ENCODE peak calls at places on chromosomes 16 and 17, in four cellular contexts. R is GM23338; Q is cardiac muscle cell; J is effector memory CD4-positive, alpha-beta T cell. Z is an unnamed sample. For H3K4me1, the result is how much of the 10 kb centered on the place peaks cover.

GRCh38 chr16:8929086-8929748 is 34.5 kb downstream of the USP7 start:
- DNase-seq in R (no peak), Q (no peak), J (no peak), Z (no peak)

GRCh38 chr17:77353684-77354419 is 213.1 kb downstream of the SEC14L1 start:
- DNase-seq in R (no peak), Q (peak), J (no peak), Z (no peak)

GRCh38 chr17:37650419-37651003 is 7.3 kb upstream of the DDX52 start:
- DNase-seq in R (peak), Q (peak), J (no peak), Z (no peak)

GRCh38 chr17:59534583-59534982 is 30.8 kb upstream of the DHX40 start:
- DNase-seq in R (peak), Q (peak), J (no peak), Z (no peak)

GRCh38 chr17:45046536-45047125 is 4.8 kb downstream of the DCAKD start:
- DNase-seq in R (no peak), Q (no peak), J (no peak), Z (no peak)

GRCh38 chr17:57442914-57443571 is 186.7 kb downstream of the MSI2 start:
- DNase-seq in R (no peak), Q (peak), J (no peak), Z (no peak)

GRCh38 chr16:51755039-51755501 is 604.0 kb upstream of the SALL1 start:
- DNase-seq in R (peak), Q (no peak), J (no peak), Z (no peak)

GRCh38 chr17:76642994-76643393 is 563 bp downstream of the ST6GALNAC1 start:
- DNase-seq in R (no peak), Q (no peak), J (no peak), Z (no peak)

GRCh38 chr17:74920679-74921044 is 2.4 kb downstream of the USH1G start:
- DNase-seq in R (peak), Q (no peak), J (no peak), Z (no peak)

GRCh38 chr17:19311421-19312215 is 50.9 kb downstream of the B9D1 start:
- DNase-seq in R (no peak), Q (peak), J (no peak), Z (no peak)

GRCh38 chr17:35046245-35046644 is 17.3 kb downstream of the RFFL start:
- DNase-seq in R (no peak), Q (no peak), J (no peak), Z (no peak)

GRCh38 chr17:51298508-51299371 is 38.4 kb downstream of the UTP18 start:
- DNase-seq in R (peak), Q (peak), J (no peak), Z (no peak)

GRCh38 chr16:23491490-23492391 is 18.6 kb downstream of the GGA2 start:
- DNase-seq in R (no peak), Q (peak), J (no peak), Z (no peak)

GRCh38 chr16:87461466-87461975 is 31.3 kb downstream of the ZCCHC14 start:
- DNase-seq in R (peak), Q (peak), J (no peak), Z (peak)

GRCh38 chr17:42901535-42902229 is 1.1 kb downstream of the G6PC1 start:
- DNase-seq in R (no peak), Q (no peak), J (no peak), Z (no peak)

GRCh38 chr17:68103148-68103547 is 67.6 kb downstream of the KPNA2 start:
- DNase-seq in R (no peak), Q (no peak), J (no peak), Z (no peak)

GRCh38 chr17:15659663-15660062 is 24.4 kb downstream of the TRIM16 start:
- DNase-seq in R (peak), Q (peak), J (no peak), Z (peak)

GRCh38 chr17:50865060-50865867 is 890 bp downstream of the TOB1 start:
- DNase-seq in R (peak), Q (peak), J (peak), Z (no peak)

GRCh38 chr17:77942111-77942988 is 16.2 kb upstream of the TNRC6C start:
- DNase-seq in R (no peak), Q (peak), J (no peak), Z (peak)

GRCh38 chr16:19238386-19238785 is 47.1 kb upstream of the CLEC19A start:
- DNase-seq in R (no peak), Q (no peak), J (no peak), Z (no peak)

GRCh38 chr17:77371117-77371887 is 230.5 kb downstream of the SEC14L1 start:
- DNase-seq in R (no peak), Q (peak), J (no peak), Z (no peak)

GRCh38 chr17:77496401-77496801 is 355.6 kb downstream of the SEC14L1 start:
- DNase-seq in R (no peak), Q (no peak), J (no peak), Z (no peak)

GRCh38 chr17:55962931-55963378 is 190.3 kb upstream of the ANKFN1 start:
- DNase-seq in R (no peak), Q (no peak), J (no peak), Z (peak)

GRCh38 chr17:7083592-7083991 is 3.5 kb upstream of the CLEC10A start:
- DNase-seq in R (no peak), Q (no peak), J (no peak), Z (no peak)

GRCh38 chr17:45653616-45654015 is 130.5 kb upstream of the CRHR1 start:
- DNase-seq in R (no peak), Q (no peak), J (no peak), Z (no peak)

GRCh38 chr17:37608369-37609169 is 649 bp downstream of the SYNRG start:
- DNase-seq in R (peak), Q (peak), J (no peak), Z (no peak)

DNA sequence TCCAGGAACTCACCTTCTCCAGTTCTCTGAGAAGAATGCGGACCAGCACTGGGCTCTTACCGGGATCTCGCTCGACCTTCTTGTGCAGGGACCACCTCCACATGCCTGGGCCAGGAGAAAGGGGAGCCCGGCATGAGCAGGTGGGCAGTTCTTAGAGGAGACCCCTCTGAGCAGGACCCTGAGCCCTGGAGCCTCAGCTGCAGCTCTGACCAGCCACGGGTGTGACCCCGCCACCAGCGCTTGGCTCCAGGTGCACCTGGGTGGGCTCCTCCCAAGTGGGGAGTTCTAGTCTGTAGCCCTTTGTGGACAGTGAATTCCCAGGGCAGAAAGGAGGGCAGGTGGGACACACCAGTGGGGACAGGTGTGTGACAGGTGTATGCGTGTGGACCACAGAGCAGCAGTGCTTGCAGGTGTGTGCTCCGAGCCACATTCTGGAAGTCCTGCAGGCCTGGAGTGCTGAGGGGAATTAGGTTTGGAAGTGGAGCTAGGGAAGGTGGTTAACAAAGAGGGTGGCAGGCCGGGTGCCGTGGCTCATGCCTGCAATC is 28.9 kb downstream of the PIK3R6 start:
- DNase-seq in R (no peak), Q (no peak), J (no peak), Z (no peak)
- H3K4me1 ChIP-seq in R (under half), Q (under half), J (under half), Z (under half)

GRCh38 chr17:17422217-17422610 is 54.6 kb upstream of the MED9 start:
- DNase-seq in R (no peak), Q (no peak), J (no peak), Z (no peak)

GRCh38 chr17:17419621-17420020 is 57.2 kb upstream of the MED9 start:
- DNase-seq in R (no peak), Q (peak), J (no peak), Z (no peak)

GRCh38 chr17:17420035-17420434 is 56.8 kb upstream of the MED9 start:
- DNase-seq in R (no peak), Q (peak), J (no peak), Z (no peak)

GRCh38 chr17:17421346-17422216 is 55.2 kb upstream of the MED9 start:
- DNase-seq in R (no peak), Q (no peak), J (no peak), Z (no peak)

GRCh38 chr17:17420561-17421269 is 56.1 kb upstream of the MED9 start:
- DNase-seq in R (no peak), Q (peak), J (no peak), Z (no peak)
- H3K27ac ChIP-seq in R (no peak), Q (no peak), J (no peak), Z (peak)

DNA sequence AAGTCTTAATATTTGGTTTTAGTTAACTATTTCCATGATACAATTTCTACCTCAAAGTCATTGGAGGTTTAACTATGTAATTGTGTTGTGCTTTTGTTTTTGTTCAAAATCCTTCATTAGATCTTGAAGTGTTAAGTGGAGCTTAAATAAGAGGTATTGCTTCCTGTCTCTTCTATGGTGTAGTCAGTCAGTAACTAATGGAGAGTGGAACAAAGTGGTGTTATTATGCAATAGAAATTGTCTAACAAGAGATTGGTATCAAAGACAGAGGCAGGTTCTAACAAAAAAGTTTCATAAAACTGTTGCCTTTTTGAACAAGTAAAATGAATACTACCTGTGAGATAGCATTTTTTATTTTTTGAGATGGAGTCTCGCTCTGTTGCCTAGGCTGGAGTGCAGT is 45.2 kb downstream of the GRB7 start:
- DNase-seq in R (no peak), Q (peak), J (no peak), Z (no peak)
- H3K4me1 ChIP-seq in R (under half), Q (under half), J (under half), Z (under half)

GRCh38 chr17:40067710-40068109 is 4.9 kb downstream of the THRA start:
- DNase-seq in R (no peak), Q (no peak), J (no peak), Z (no peak)

GRCh38 chr17:40063915-40064531 is 1.3 kb downstream of the THRA start:
- DNase-seq in R (no peak), Q (no peak), J (no peak), Z (no peak)

GRCh38 chr17:40068129-40068581 is 5.4 kb downstream of the THRA start:
- DNase-seq in R (no peak), Q (no peak), J (no peak), Z (no peak)

GRCh38 chr17:40065041-40065770 is 2.4 kb downstream of the THRA start:
- DNase-seq in R (no peak), Q (peak), J (no peak), Z (no peak)

DNA sequence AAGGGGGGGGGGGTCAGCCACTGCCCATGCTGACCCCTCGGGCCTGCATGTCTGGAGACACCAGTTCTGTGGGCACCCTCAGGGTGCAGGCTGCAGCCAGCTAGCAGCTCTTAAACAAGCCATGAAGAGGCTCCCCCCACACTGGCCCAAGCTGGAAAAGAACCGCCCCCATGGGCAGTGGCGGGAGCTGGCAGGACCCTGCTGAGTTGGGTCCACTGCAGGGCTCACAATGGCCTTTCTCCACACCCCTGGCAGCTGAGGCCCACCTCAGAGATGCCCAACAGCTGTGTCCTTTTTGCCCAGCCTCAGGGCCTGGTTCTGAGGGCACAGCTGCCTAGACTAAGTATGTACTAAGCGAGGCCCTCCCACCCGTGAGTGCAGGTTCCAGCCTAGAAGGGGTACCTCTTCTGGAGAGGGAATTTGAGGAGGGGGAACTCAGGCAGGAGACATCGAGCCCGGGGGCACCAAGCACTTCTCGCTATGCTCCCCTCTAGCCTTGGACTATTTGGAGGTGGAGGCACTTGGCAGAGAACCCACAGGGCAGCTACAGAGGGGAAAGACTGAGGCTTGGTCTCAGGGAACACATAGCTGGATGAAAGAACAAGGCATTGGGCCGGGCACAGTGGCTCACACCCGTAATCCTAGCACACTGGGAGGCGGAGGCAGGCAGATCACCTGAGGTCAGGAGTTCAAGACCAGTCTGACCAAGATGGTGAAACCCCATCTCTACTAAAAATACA is 3.2 kb downstream of the THRA start:
- DNase-seq in R (no peak), Q (no peak), J (no peak), Z (no peak)
- H3K27ac ChIP-seq in R (no peak), Q (peak), J (no peak), Z (peak)

DNA sequence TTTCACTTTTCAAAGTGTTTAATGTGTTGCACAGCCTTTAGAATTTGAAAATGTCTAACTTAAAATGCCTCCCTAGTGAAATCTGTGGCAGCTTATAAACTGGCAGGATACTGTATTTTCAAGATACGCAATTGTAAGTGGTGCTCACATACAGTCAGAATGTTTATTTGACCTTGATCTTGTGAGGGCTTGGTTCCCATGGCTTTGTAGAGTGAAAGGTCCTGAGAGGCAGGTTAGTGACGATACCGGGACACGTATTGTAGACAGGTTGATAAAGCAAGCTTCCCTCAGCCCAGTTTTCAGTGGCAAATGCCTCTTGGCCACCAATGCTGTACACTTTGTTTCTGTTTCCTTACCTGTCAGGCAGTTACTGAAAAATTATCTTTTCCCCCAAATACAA is 426.6 kb downstream of the MAF start:
- DNase-seq in R (no peak), Q (no peak), J (no peak), Z (no peak)
- H3K4me1 ChIP-seq in R (under half), Q (under half), J (under half), Z (under half)

DNA sequence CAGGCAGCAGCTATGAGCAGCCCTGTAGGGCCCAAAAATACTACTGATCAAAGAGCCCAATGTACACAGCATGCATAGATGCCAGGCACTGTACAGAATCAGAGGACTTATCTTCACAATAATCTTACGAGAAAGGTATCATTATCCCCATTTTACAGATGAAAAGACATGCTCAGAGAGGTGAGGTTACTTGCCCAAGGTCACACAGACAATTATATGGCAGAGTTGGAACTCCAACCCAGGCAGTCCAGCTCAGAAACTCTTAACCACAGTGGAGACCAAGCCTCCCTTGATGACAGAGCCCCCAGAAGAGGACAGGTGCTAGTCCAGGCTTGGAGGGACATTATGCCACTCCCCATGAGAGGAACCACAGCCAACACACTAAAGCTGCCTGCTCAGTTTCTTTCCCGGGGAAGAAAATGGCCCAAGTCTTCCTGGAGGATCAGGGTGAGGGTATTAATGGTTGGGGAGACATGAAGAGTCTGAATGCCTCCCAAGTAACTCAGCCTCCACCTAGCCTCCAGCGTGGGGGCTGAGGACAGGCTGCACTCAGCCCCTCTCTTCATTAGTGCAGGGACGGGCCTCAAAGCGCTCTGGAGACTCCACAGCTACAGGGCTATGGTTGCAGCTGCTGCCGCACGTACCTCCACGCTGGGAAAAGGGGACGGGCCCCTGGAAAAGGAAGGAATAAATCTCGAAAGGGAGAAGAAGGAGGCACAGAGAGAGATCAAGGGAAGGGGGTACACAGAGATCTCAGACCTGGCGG is 820 bp downstream of the UNC119 start:
- DNase-seq in R (no peak), Q (peak), J (no peak), Z (no peak)
- H3K27ac ChIP-seq in R (no peak), Q (peak), J (peak), Z (peak)

DNA sequence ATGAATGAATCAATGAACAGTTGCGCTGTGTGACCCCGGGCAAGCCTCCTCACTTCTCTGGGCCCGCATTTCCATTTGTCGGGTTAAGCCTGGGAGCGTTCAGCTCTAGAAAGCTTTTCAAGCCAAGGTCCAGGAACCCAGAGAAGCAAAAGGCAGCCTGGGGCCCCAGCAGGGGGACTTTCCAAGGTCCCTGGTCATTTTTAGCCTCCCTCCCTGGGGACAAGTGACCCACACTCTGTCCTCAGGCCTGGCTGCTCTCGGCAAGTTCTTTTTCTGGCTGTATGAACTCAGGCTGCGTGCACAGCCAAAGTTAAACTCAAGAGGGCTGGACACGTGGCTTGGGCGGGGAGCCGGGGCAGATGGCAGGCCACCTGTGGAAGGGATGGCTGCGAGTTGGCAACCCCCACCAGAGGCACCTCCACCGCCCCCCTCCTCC is 41.4 kb upstream of the CIBAR2 start:
- DNase-seq in R (no peak), Q (no peak), J (no peak), Z (no peak)
- H3K4me1 ChIP-seq in R (under half), Q (under half), J (under half), Z (under half)

GRCh38 chr17:79027925-79028491 is 4.0 kb downstream of the C1QTNF1 start:
- DNase-seq in R (no peak), Q (peak), J (no peak), Z (peak)
- H3K27ac ChIP-seq in R (no peak), Q (peak), J (no peak), Z (peak)

GRCh38 chr16:1163567-1164055 is 10.7 kb downstream of the CACNA1H start:
- DNase-seq in R (no peak), Q (no peak), J (no peak), Z (no peak)

GRCh38 chr16:1165511-1165910 is 12.6 kb downstream of the CACNA1H start:
- DNase-seq in R (no peak), Q (no peak), J (no peak), Z (no peak)

GRCh38 chr16:1162701-1163566 is 10.0 kb downstream of the CACNA1H start:
- DNase-seq in R (no peak), Q (no peak), J (no peak), Z (no peak)

GRCh38 chr16:1164975-1165374 is 12.1 kb downstream of the CACNA1H start:
- DNase-seq in R (no peak), Q (no peak), J (no peak), Z (no peak)

DNA sequence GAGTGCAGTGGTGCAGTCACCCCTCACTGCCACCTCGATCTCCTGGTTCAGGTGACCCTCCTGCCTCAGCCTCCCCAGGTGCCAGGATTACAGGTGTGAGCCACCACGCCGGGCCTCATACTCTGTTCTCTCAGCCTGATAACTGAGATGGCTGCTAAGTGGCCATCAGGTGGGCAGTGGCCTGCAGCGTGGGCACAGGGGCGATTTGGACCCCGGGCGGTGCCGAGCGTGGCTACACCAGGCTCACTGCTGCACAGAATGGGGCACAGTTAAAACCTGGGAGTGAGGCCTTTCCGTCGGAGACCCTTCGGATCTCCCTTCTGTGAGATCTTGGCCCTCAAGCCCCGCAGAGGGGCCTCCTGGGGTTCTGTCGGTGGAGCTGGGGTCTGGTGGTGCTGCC is 11.5 kb downstream of the CACNA1H start:
- DNase-seq in R (no peak), Q (no peak), J (no peak), Z (no peak)
- H3K4me1 ChIP-seq in R (under half), Q (under half), J (under half), Z (under half)

GRCh38 chr16:30342751-30343490 is 12.2 kb downstream of the CD2BP2 start:
- DNase-seq in R (no peak), Q (no peak), J (no peak), Z (no peak)
- H3K27ac ChIP-seq in R (no peak), Q (no peak), J (no peak), Z (no peak)

Z was measured in breast epithelium.